ENCODE peak calls at places on chromosome 4, in eight cellular contexts. One of them, this sample, is unnamed.

GRCh38 chr4:152321408-152321807 is 214.5 kb downstream of the FBXW7 start:
- DNase-seq in dorsolateral prefrontal cortex: no peak
- DNase-seq in lung: no peak
- DNase-seq in ascending aorta: no peak
- DNase-seq in prostate gland: no peak
- DNase-seq in tibial nerve: no peak
- DNase-seq in upper lobe of right lung: no peak
- DNase-seq in lower lobe of right lung: no peak
- DNase-seq in this sample: no peak

GRCh38 chr4:47525154-47525819 is 40.2 kb downstream of the ATP10D start:
- DNase-seq in lung: no peak
- DNase-seq in upper lobe of right lung: no peak
- DNase-seq in prostate gland: no peak
- DNase-seq in ascending aorta: peak; percentile 73
- DNase-seq in lower lobe of right lung: no peak
- DNase-seq in dorsolateral prefrontal cortex: no peak
- DNase-seq in tibial nerve: no peak
- DNase-seq in this sample: no peak

GRCh38 chr4:30879841-30880240 is 159.7 kb downstream of the PCDH7 start:
- DNase-seq in upper lobe of right lung: no peak
- DNase-seq in prostate gland: no peak
- DNase-seq in tibial nerve: no peak
- DNase-seq in ascending aorta: no peak
- DNase-seq in lower lobe of right lung: no peak
- DNase-seq in dorsolateral prefrontal cortex: no peak
- DNase-seq in lung: no peak
- DNase-seq in this sample: no peak

GRCh38 chr4:77012726-77013125 is 63.1 kb downstream of the CCNI start:
- DNase-seq in upper lobe of right lung: no peak
- DNase-seq in ascending aorta: no peak
- DNase-seq in prostate gland: no peak
- DNase-seq in lung: no peak
- DNase-seq in dorsolateral prefrontal cortex: no peak
- DNase-seq in tibial nerve: no peak
- DNase-seq in lower lobe of right lung: no peak
- DNase-seq in this sample: no peak

GRCh38 chr4:84691170-84691691 is 108.3 kb downstream of the CDS1 start:
- DNase-seq in upper lobe of right lung: no peak
- DNase-seq in ascending aorta: no peak
- DNase-seq in prostate gland: no peak
- DNase-seq in dorsolateral prefrontal cortex: no peak
- DNase-seq in tibial nerve: no peak
- DNase-seq in lung: peak; percentile 38
- DNase-seq in lower lobe of right lung: no peak
- DNase-seq in this sample: no peak

GRCh38 chr4:102580463-102580842 is 79.3 kb downstream of the NFKB1 start:
- DNase-seq in ascending aorta: no peak
- DNase-seq in tibial nerve: no peak
- DNase-seq in lower lobe of right lung: no peak
- DNase-seq in prostate gland: no peak
- DNase-seq in upper lobe of right lung: no peak
- DNase-seq in dorsolateral prefrontal cortex: no peak
- DNase-seq in lung: no peak
- DNase-seq in this sample: no peak

GRCh38 chr4:4203688-4204400 is 22.9 kb downstream of the OTOP1 start:
- DNase-seq in dorsolateral prefrontal cortex: no peak
- DNase-seq in lower lobe of right lung: no peak
- DNase-seq in ascending aorta: no peak
- DNase-seq in prostate gland: no peak
- DNase-seq in lung: no peak
- DNase-seq in tibial nerve: no peak
- DNase-seq in upper lobe of right lung: no peak
- DNase-seq in this sample: no peak

GRCh38 chr4:16607241-16607640 is 291.2 kb downstream of the LDB2 start:
- DNase-seq in dorsolateral prefrontal cortex: no peak
- DNase-seq in upper lobe of right lung: no peak
- DNase-seq in lung: no peak
- DNase-seq in ascending aorta: no peak
- DNase-seq in lower lobe of right lung: no peak
- DNase-seq in prostate gland: no peak
- DNase-seq in tibial nerve: no peak
- DNase-seq in this sample: peak; percentile 35

GRCh38 chr4:9877123-9877522 is 95.7 kb downstream of the DRD5 start:
- DNase-seq in ascending aorta: no peak
- DNase-seq in dorsolateral prefrontal cortex: no peak
- DNase-seq in prostate gland: no peak
- DNase-seq in lower lobe of right lung: no peak
- DNase-seq in tibial nerve: no peak
- DNase-seq in upper lobe of right lung: no peak
- DNase-seq in lung: no peak
- DNase-seq in this sample: peak; percentile 51

GRCh38 chr4:184473515-184474260 is 662 bp downstream of the IRF2 start:
- DNase-seq in lung: peak; percentile 46
- DNase-seq in lower lobe of right lung: peak; percentile 67
- DNase-seq in ascending aorta: peak; percentile 67
- DNase-seq in dorsolateral prefrontal cortex: peak; percentile 53
- DNase-seq in prostate gland: peak; percentile 15
- DNase-seq in tibial nerve: no peak
- DNase-seq in upper lobe of right lung: peak; percentile 79
- DNase-seq in this sample: peak; percentile 81

GRCh38 chr4:17932041-17932440 is 89.5 kb downstream of the LCORL start:
- DNase-seq in upper lobe of right lung: no peak
- DNase-seq in tibial nerve: no peak
- DNase-seq in ascending aorta: no peak
- DNase-seq in prostate gland: no peak
- DNase-seq in lower lobe of right lung: no peak
- DNase-seq in lung: no peak
- DNase-seq in dorsolateral prefrontal cortex: no peak
- DNase-seq in this sample: no peak

GRCh38 chr4:26936284-26937065 is 75.8 kb downstream of the STIM2 start:
- DNase-seq in lower lobe of right lung: peak; percentile 32
- DNase-seq in upper lobe of right lung: peak; percentile 38
- DNase-seq in prostate gland: no peak
- DNase-seq in dorsolateral prefrontal cortex: no peak
- DNase-seq in lung: no peak
- DNase-seq in tibial nerve: no peak
- DNase-seq in ascending aorta: no peak
- DNase-seq in this sample: no peak

GRCh38 chr4:71126719-71127118 is 133.3 kb downstream of the DCK start:
- DNase-seq in dorsolateral prefrontal cortex: no peak
- DNase-seq in lower lobe of right lung: no peak
- DNase-seq in lung: no peak
- DNase-seq in ascending aorta: no peak
- DNase-seq in upper lobe of right lung: no peak
- DNase-seq in prostate gland: no peak
- DNase-seq in tibial nerve: no peak
- DNase-seq in this sample: no peak

GRCh38 chr4:112589207-112589606 is 47.5 kb downstream of the ZGRF1 start:
- DNase-seq in dorsolateral prefrontal cortex: no peak
- DNase-seq in upper lobe of right lung: no peak
- DNase-seq in ascending aorta: no peak
- DNase-seq in prostate gland: no peak
- DNase-seq in lung: no peak
- DNase-seq in lower lobe of right lung: no peak
- DNase-seq in tibial nerve: no peak
- DNase-seq in this sample: no peak

GRCh38 chr4:10656988-10657387 is 27.6 kb downstream of the CLNK start:
- DNase-seq in upper lobe of right lung: no peak
- DNase-seq in lower lobe of right lung: no peak
- DNase-seq in tibial nerve: no peak
- DNase-seq in prostate gland: peak; percentile 58
- DNase-seq in dorsolateral prefrontal cortex: no peak
- DNase-seq in lung: no peak
- DNase-seq in ascending aorta: no peak
- DNase-seq in this sample: no peak

GRCh38 chr4:180811556-180811955 is 1431.6 kb upstream of the TENM3 start:
- DNase-seq in ascending aorta: no peak
- DNase-seq in dorsolateral prefrontal cortex: no peak
- DNase-seq in upper lobe of right lung: no peak
- DNase-seq in tibial nerve: no peak
- DNase-seq in lower lobe of right lung: no peak
- DNase-seq in prostate gland: no peak
- DNase-seq in lung: no peak
- DNase-seq in this sample: no peak

GRCh38 chr4:128159967-128160366 is 98.9 kb downstream of the LARP1B start:
- DNase-seq in lower lobe of right lung: no peak
- DNase-seq in prostate gland: no peak
- DNase-seq in tibial nerve: no peak
- DNase-seq in ascending aorta: no peak
- DNase-seq in dorsolateral prefrontal cortex: no peak
- DNase-seq in lung: no peak
- DNase-seq in upper lobe of right lung: no peak
- DNase-seq in this sample: no peak

DNA sequence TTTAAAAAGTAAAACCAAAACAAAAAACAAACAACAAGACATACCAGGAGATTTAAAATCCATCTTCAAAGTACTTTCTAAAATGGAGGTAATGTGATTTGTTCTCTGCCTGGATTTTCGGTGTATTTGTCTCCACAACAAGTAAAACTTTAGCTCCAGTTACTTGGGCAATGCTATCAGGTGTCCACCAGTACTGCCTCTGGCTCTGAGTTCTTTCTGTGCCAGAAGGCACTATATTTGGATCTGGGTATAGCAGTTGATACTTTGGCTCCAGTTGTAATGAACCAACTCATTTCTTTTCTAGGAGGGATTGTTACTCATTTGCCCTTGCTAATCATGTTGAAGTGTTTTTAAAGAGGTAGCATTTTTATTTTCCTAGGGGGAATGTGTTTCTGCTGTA is 9.5 kb upstream of the PDLIM5 start:
- DNase-seq in tibial nerve: no peak
- DNase-seq in ascending aorta: no peak
- DNase-seq in lung: no peak
- DNase-seq in prostate gland: no peak
- DNase-seq in lower lobe of right lung: no peak
- DNase-seq in dorsolateral prefrontal cortex: no peak
- DNase-seq in upper lobe of right lung: no peak
- DNase-seq in this sample: no peak
- H3K4me3 ChIP-seq in tibial nerve: no peak overlapping the region
- H3K4me3 ChIP-seq in ascending aorta: no peak overlapping the region
- H3K4me3 ChIP-seq in lung: no peak overlapping the region
- H3K4me3 ChIP-seq in prostate gland: no peak overlapping the region
- H3K4me3 ChIP-seq in lower lobe of right lung: no peak overlapping the region
- H3K4me3 ChIP-seq in dorsolateral prefrontal cortex: no peak overlapping the region
- H3K4me3 ChIP-seq in upper lobe of right lung: no peak overlapping the region
- H3K4me3 ChIP-seq in this sample: no peak overlapping the region

GRCh38 chr4:120886183-120886582 is 36.3 kb downstream of the PRDM5 start:
- DNase-seq in ascending aorta: no peak
- DNase-seq in prostate gland: no peak
- DNase-seq in tibial nerve: no peak
- DNase-seq in lower lobe of right lung: no peak
- DNase-seq in dorsolateral prefrontal cortex: no peak
- DNase-seq in upper lobe of right lung: no peak
- DNase-seq in lung: no peak
- DNase-seq in this sample: no peak
- H3K27me3 ChIP-seq in ascending aorta: no peaks in the 10 kb centered on the region
- H3K27me3 ChIP-seq in prostate gland: no peaks in the 10 kb centered on the region
- H3K27me3 ChIP-seq in tibial nerve: no peaks in the 10 kb centered on the region
- H3K27me3 ChIP-seq in lower lobe of right lung: no peaks in the 10 kb centered on the region
- H3K27me3 ChIP-seq in dorsolateral prefrontal cortex: no peaks in the 10 kb centered on the region
- H3K27me3 ChIP-seq in upper lobe of right lung: no peaks in the 10 kb centered on the region
- H3K27me3 ChIP-seq in lung: no peaks in the 10 kb centered on the region
- H3K27me3 ChIP-seq in this sample: no peaks in the 10 kb centered on the region

GRCh38 chr4:114729339-114729738 is 130.7 kb downstream of the UGT8 start:
- DNase-seq in lung: no peak
- DNase-seq in prostate gland: no peak
- DNase-seq in upper lobe of right lung: no peak
- DNase-seq in tibial nerve: no peak
- DNase-seq in lower lobe of right lung: no peak
- DNase-seq in ascending aorta: no peak
- DNase-seq in dorsolateral prefrontal cortex: no peak
- DNase-seq in this sample: peak; percentile 17
- H3K4me3 ChIP-seq in lung: no peak overlapping the region
- H3K4me3 ChIP-seq in prostate gland: no peak overlapping the region
- H3K4me3 ChIP-seq in upper lobe of right lung: no peak overlapping the region
- H3K4me3 ChIP-seq in tibial nerve: no peak overlapping the region
- H3K4me3 ChIP-seq in lower lobe of right lung: no peak overlapping the region
- H3K4me3 ChIP-seq in ascending aorta: no peak overlapping the region
- H3K4me3 ChIP-seq in dorsolateral prefrontal cortex: no peak overlapping the region
- H3K4me3 ChIP-seq in this sample: no peak overlapping the region

GRCh38 chr4:54218736-54219135 is 10.4 kb upstream of the PDGFRA start:
- DNase-seq in lung: no peak
- DNase-seq in dorsolateral prefrontal cortex: no peak
- DNase-seq in tibial nerve: no peak
- DNase-seq in prostate gland: no peak
- DNase-seq in upper lobe of right lung: no peak
- DNase-seq in lower lobe of right lung: no peak
- DNase-seq in ascending aorta: no peak
- DNase-seq in this sample: no peak
- H3K27me3 ChIP-seq in lung: no peaks in the 10 kb centered on the region
- H3K27me3 ChIP-seq in dorsolateral prefrontal cortex: no peaks in the 10 kb centered on the region
- H3K27me3 ChIP-seq in tibial nerve: peaks cover 14% of the 10 kb centered on the region
- H3K27me3 ChIP-seq in prostate gland: no peaks in the 10 kb centered on the region
- H3K27me3 ChIP-seq in upper lobe of right lung: peaks cover 23% of the 10 kb centered on the region
- H3K27me3 ChIP-seq in lower lobe of right lung: peaks cover 36% of the 10 kb centered on the region
- H3K27me3 ChIP-seq in ascending aorta: no peaks in the 10 kb centered on the region
- H3K27me3 ChIP-seq in this sample: peaks cover 38% of the 10 kb centered on the region

GRCh38 chr4:110091426-110091825 is 107.0 kb downstream of the ELOVL6 start:
- DNase-seq in lower lobe of right lung: no peak
- DNase-seq in dorsolateral prefrontal cortex: no peak
- DNase-seq in tibial nerve: no peak
- DNase-seq in upper lobe of right lung: no peak
- DNase-seq in prostate gland: no peak
- DNase-seq in ascending aorta: no peak
- DNase-seq in lung: no peak
- DNase-seq in this sample: no peak
- H3K4me3 ChIP-seq in lower lobe of right lung: no peak overlapping the region
- H3K4me3 ChIP-seq in dorsolateral prefrontal cortex: no peak overlapping the region
- H3K4me3 ChIP-seq in tibial nerve: no peak overlapping the region
- H3K4me3 ChIP-seq in upper lobe of right lung: no peak overlapping the region
- H3K4me3 ChIP-seq in prostate gland: no peak overlapping the region
- H3K4me3 ChIP-seq in ascending aorta: no peak overlapping the region
- H3K4me3 ChIP-seq in lung: no peak overlapping the region
- H3K4me3 ChIP-seq in this sample: no peak overlapping the region

GRCh38 chr4:154489558-154490260 is 1.9 kb downstream of the DCHS2 start:
- DNase-seq in upper lobe of right lung: no peak
- DNase-seq in ascending aorta: no peak
- DNase-seq in dorsolateral prefrontal cortex: peak; percentile 41
- DNase-seq in tibial nerve: no peak
- DNase-seq in prostate gland: no peak
- DNase-seq in lower lobe of right lung: no peak
- DNase-seq in lung: no peak
- DNase-seq in this sample: no peak
- H3K27me3 ChIP-seq in upper lobe of right lung: peaks cover 58% of the 10 kb centered on the region
- H3K27me3 ChIP-seq in ascending aorta: peaks cover 13% of the 10 kb centered on the region
- H3K27me3 ChIP-seq in dorsolateral prefrontal cortex: peaks cover 27% of the 10 kb centered on the region
- H3K27me3 ChIP-seq in tibial nerve: peaks cover 71% of the 10 kb centered on the region
- H3K27me3 ChIP-seq in prostate gland: peaks cover 3% of the 10 kb centered on the region
- H3K27me3 ChIP-seq in lower lobe of right lung: peaks cover 64% of the 10 kb centered on the region
- H3K27me3 ChIP-seq in lung: peaks cover 20% of the 10 kb centered on the region
- H3K27me3 ChIP-seq in this sample: peaks cover 50% of the 10 kb centered on the region